ENCODE peak calls at places on chromosome 4, in eight cellular contexts. Y, J, I, W, E, Z, T and A are unnamed samples.
A peak's percentile ranks its signal among the peaks of the same experiment; 100 is the strongest.

GRCh38 chr4:1604181-1604705 is 79.9 kb downstream of the FAM53A start:
- DNase-seq in Y (no peak), Z (no peak), W (no peak), I (no peak), J (peak; percentile 61), E (no peak), T (peak; percentile 8), A (no peak)

GRCh38 chr4:48912349-48912748 is 5.8 kb upstream of the OCIAD2 start:
- DNase-seq in J (no peak), T (no peak), Z (no peak), E (no peak), I (no peak), W (no peak), Y (no peak), A (no peak)

GRCh38 chr4:925171-925570 is 6.9 kb downstream of the GAK start:
- DNase-seq in Y (no peak), W (no peak), T (no peak), Z (no peak), J (peak; percentile 71), E (no peak), I (no peak), A (no peak)

GRCh38 chr4:28772066-28772465 is 1911.4 kb downstream of the STIM2 start:
- DNase-seq in W (no peak), E (no peak), Z (no peak), Y (no peak), T (peak; percentile 9), I (no peak), J (no peak), A (no peak)

GRCh38 chr4:103773691-103774231 is 54.0 kb upstream of the TACR3 start:
- DNase-seq in W (no peak), J (no peak), Z (no peak), E (no peak), T (no peak), I (no peak), Y (no peak), A (no peak)

GRCh38 chr4:72295966-72296557 is 264.3 kb downstream of the NPFFR2 start:
- DNase-seq in E (no peak), I (peak; percentile 46), Z (peak; percentile 23), J (no peak), T (peak; percentile 58), Y (no peak), W (peak; percentile 22), A (no peak)

GRCh38 chr4:98745372-98745771 is 87.0 kb upstream of the TSPAN5 start:
- DNase-seq in E (no peak), I (no peak), W (no peak), Z (peak; percentile 1), J (no peak), Y (no peak), T (peak; percentile 59), A (no peak)

GRCh38 chr4:170581322-170581721 is 491.6 kb upstream of the AADAT start:
- DNase-seq in W (no peak), J (no peak), T (no peak), E (no peak), I (no peak), Y (no peak), Z (no peak), A (no peak)

GRCh38 chr4:8607603-8608481 is 15.3 kb downstream of the CPZ start:
- DNase-seq in Y (no peak), T (no peak), E (no peak), Z (no peak), J (peak; percentile 84), I (no peak), W (no peak), A (peak; percentile 27)

GRCh38 chr4:188016754-188017153 is 21.2 kb downstream of the ZFP42 start:
- DNase-seq in Y (no peak), E (no peak), T (no peak), J (no peak), I (no peak), W (no peak), Z (no peak), A (no peak)

GRCh38 chr4:102761478-102761790 is 666 bp upstream of the MANBA start:
- DNase-seq in J (no peak), Y (no peak), T (no peak), Z (no peak), I (no peak), W (no peak), E (no peak), A (no peak)

GRCh38 chr4:185945238-185945637 is 123.7 kb upstream of the TLR3 start:
- DNase-seq in I (no peak), J (no peak), T (peak; percentile 47), E (no peak), Y (no peak), W (no peak), Z (no peak), A (no peak)

GRCh38 chr4:27068151-27068862 is 207.7 kb downstream of the STIM2 start:
- DNase-seq in Z (no peak), W (no peak), T (no peak), Y (no peak), E (no peak), J (no peak), I (no peak), A (no peak)

GRCh38 chr4:5276475-5277045 is 225.3 kb downstream of the STK32B start:
- DNase-seq in T (no peak), E (no peak), I (no peak), W (no peak), Y (no peak), J (no peak), Z (no peak), A (no peak)

GRCh38 chr4:183354213-183354612 is 32.0 kb upstream of the CLDN24 start:
- DNase-seq in I (no peak), E (no peak), J (no peak), Y (no peak), Z (peak; percentile 15), T (peak; percentile 67), W (no peak), A (no peak)

GRCh38 chr4:185774815-185775684 is 36.9 kb downstream of the SORBS2 start:
- DNase-seq in Y (no peak), J (no peak), W (no peak), E (no peak), Z (no peak), I (peak; percentile 69), T (peak; percentile 70), A (no peak)

GRCh38 chr4:15676899-15677298 is 4.7 kb upstream of the FAM200B start:
- DNase-seq in T (no peak), J (no peak), Z (no peak), I (no peak), Y (no peak), E (no peak), W (no peak), A (no peak)

GRCh38 chr4:142707397-142707796 is 138.7 kb downstream of the INPP4B start:
- DNase-seq in I (no peak), Y (no peak), J (no peak), T (no peak), W (peak; percentile 67), E (no peak), Z (no peak), A (no peak)

GRCh38 chr4:97038146-97038516 is 1105.1 kb downstream of the STPG2 start:
- DNase-seq in I (no peak), W (no peak), Y (no peak), T (no peak), Z (no peak), J (no peak), E (no peak), A (no peak)

GRCh38 chr4:174681723-174682300 is 147.2 kb downstream of the GLRA3 start:
- DNase-seq in Y (no peak), J (no peak), I (peak; percentile 15), E (no peak), Z (no peak), W (no peak), T (no peak), A (no peak)